ENCODE peak calls at places on chromosome X, in seven cellular contexts. M, V, S, W, F, I and G are unnamed samples.

GRCh38 chrX:93875621-93876282 is 201.7 kb downstream of the FAM133A start:
- DNase-seq in M (no peak), V (no peak), S (no peak), W (no peak), F (no peak), I (no peak), G (no peak)

GRCh38 chrX:68846536-68846935 is 17.7 kb downstream of the EFNB1 start:
- DNase-seq in M (no peak), V (no peak), S (no peak), W (no peak), F (no peak), I (no peak), G (no peak)

GRCh38 chrX:136189222-136189621 is 41.9 kb downstream of the FHL1 start:
- DNase-seq in M (no peak), V (no peak), S (no peak), W (no peak), F (no peak), I (no peak), G (no peak)

GRCh38 chrX:2320580-2321327 is 180.0 kb downstream of the DHRSX start:
- DNase-seq in M (no peak), V (peak; percentile 97), S (peak; percentile 97), W (no peak), F (no peak), I (no peak), G (no peak)

GRCh38 chrX:150693782-150694574 is 782 bp downstream of the MTMR1 start:
- DNase-seq in M (peak; percentile 92), V (peak; percentile 30), S (no peak), W (peak; percentile 79), F (peak; percentile 73), I (peak; percentile 66), G (peak; percentile 29)

GRCh38 chrX:131633285-131633917 is 89.5 kb downstream of the OR13H1 start:
- DNase-seq in M (peak; percentile 42), V (peak; percentile 29), S (peak; percentile 59), W (peak; percentile 22), F (peak; percentile 49), I (peak; percentile 3), G (peak; percentile 26)

GRCh38 chrX:113802837-113803236 is 781.0 kb upstream of the HTR2C start:
- DNase-seq in M (no peak), V (no peak), S (peak; percentile 23), W (no peak), F (no peak), I (no peak), G (no peak)

GRCh38 chrX:155767101-155767878 is 113.9 kb upstream of the VAMP7 start:
- DNase-seq in M (no peak), V (no peak), S (peak; percentile 90), W (peak; percentile 10), F (no peak), I (peak; percentile 8), G (peak; percentile 85)

GRCh38 chrX:134469481-134469880 is 9.5 kb downstream of the HPRT1 start:
- DNase-seq in M (no peak), V (no peak), S (no peak), W (no peak), F (no peak), I (no peak), G (no peak)

GRCh38 chrX:53266914-53267313 is 14.5 kb downstream of the IQSEC2 start:
- DNase-seq in M (no peak), V (no peak), S (no peak), W (no peak), F (no peak), I (no peak), G (no peak)

GRCh38 chrX:115946059-115946458 is 224.5 kb upstream of the AGTR2 start:
- DNase-seq in M (no peak), V (no peak), S (no peak), W (no peak), F (no peak), I (no peak), G (no peak)

GRCh38 chrX:71618303-71618721 is at the start of gene CXCR3:
- DNase-seq in M (peak; percentile 92), V (no peak), S (no peak), W (peak; percentile 85), F (no peak), I (peak; percentile 64), G (no peak)

GRCh38 chrX:77160301-77160700 is 286.9 kb upstream of the FGF16 start:
- DNase-seq in M (peak; percentile 0), V (no peak), S (no peak), W (peak; percentile 14), F (no peak), I (no peak), G (no peak)

GRCh38 chrX:13933851-13934250 is 95.8 kb downstream of the GEMIN8 start:
- DNase-seq in M (no peak), V (no peak), S (no peak), W (no peak), F (no peak), I (no peak), G (no peak)

GRCh38 chrX:53930513-53931380 is 113.5 kb downstream of the PHF8 start:
- DNase-seq in M (no peak), V (peak; percentile 5), S (no peak), W (peak; percentile 10), F (no peak), I (no peak), G (no peak)

GRCh38 chrX:119871245-119871598 is 311 bp downstream of the RNF113A start:
- DNase-seq in M (no peak), V (no peak), S (no peak), W (no peak), F (no peak), I (no peak), G (no peak)

GRCh38 chrX:135625995-135626394 is 87.4 kb upstream of the CT45A1 start:
- DNase-seq in M (peak; percentile 2), V (peak; percentile 1), S (peak; percentile 36), W (no peak), F (no peak), I (no peak), G (peak; percentile 20)

GRCh38 chrX:19811807-19812604 is 75.4 kb downstream of the SH3KBP1 start:
- DNase-seq in M (peak; percentile 74), V (no peak), S (no peak), W (no peak), F (no peak), I (no peak), G (no peak)

GRCh38 chrX:54540289-54540688 is 10.3 kb downstream of the GNL3L start:
- DNase-seq in M (no peak), V (no peak), S (no peak), W (no peak), F (no peak), I (no peak), G (no peak)

GRCh38 chrX:135435933-135436332 is 14.2 kb downstream of the SMIM10L2A start:
- DNase-seq in M (no peak), V (no peak), S (no peak), W (no peak), F (no peak), I (no peak), G (no peak)